ENCODE peak calls at places on chromosome 4, in four cellular contexts. Y, H, T and S are unnamed samples.

GRCh38 chr4:15234585-15235126 is 193.2 kb upstream of the C1QTNF7 start:
- DNase-seq in Y (no peak), H (no peak), T (no peak), S (no peak)

GRCh38 chr4:98574816-98575215 is 83.6 kb downstream of the TSPAN5 start:
- DNase-seq in Y (no peak), H (no peak), T (no peak), S (no peak)

GRCh38 chr4:96312049-96312685 is 472.3 kb downstream of the PDHA2 start:
- DNase-seq in Y (no peak), H (no peak), T (no peak), S (no peak)

GRCh38 chr4:54660591-54660990 is 2.8 kb downstream of the KIT start:
- DNase-seq in Y (no peak), H (no peak), T (no peak), S (no peak)

GRCh38 chr4:3440011-3440410 is 1.8 kb upstream of the HGFAC start:
- DNase-seq in Y (no peak), H (no peak), T (no peak), S (no peak)

GRCh38 chr4:118716304-118716703 is 31.1 kb downstream of the METTL14 start:
- DNase-seq in Y (no peak), H (no peak), T (no peak), S (no peak)

GRCh38 chr4:87196146-87196545 is 24.3 kb downstream of the KLHL8 start:
- DNase-seq in Y (no peak), H (no peak), T (no peak), S (no peak)

GRCh38 chr4:145920205-145920604 is 18.4 kb downstream of the ZNF827 start:
- DNase-seq in Y (no peak), H (peak; percentile 59), T (no peak), S (no peak)

GRCh38 chr4:2868840-2869487 is 25.3 kb downstream of the ADD1 start:
- DNase-seq in Y (no peak), H (no peak), T (no peak), S (no peak)

GRCh38 chr4:112411781-112412281 is 104.1 kb downstream of the NEUROG2 start:
- DNase-seq in Y (no peak), H (peak; percentile 43), T (no peak), S (no peak)

GRCh38 chr4:53514509-53514908 is 76.8 kb downstream of the LNX1 start:
- DNase-seq in Y (no peak), H (no peak), T (no peak), S (no peak)

GRCh38 chr4:76716658-76717057 is 181.3 kb downstream of the SOWAHB start:
- DNase-seq in Y (no peak), H (no peak), T (no peak), S (no peak)

GRCh38 chr4:69860007-69860406 is at the start of gene SULT1E1:
- DNase-seq in Y (no peak), H (no peak), T (no peak), S (no peak)

GRCh38 chr4:186078977-186079697 is 10.2 kb downstream of the TLR3 start:
- DNase-seq in Y (no peak), H (no peak), T (peak; percentile 44), S (no peak)

GRCh38 chr4:140637836-140638235 is 69.1 kb upstream of the UCP1 start:
- DNase-seq in Y (no peak), H (no peak), T (no peak), S (peak; percentile 35)

GRCh38 chr4:15649914-15650545 is 5.1 kb downstream of the FBXL5 start:
- DNase-seq in Y (no peak), H (no peak), T (peak; percentile 20), S (peak; percentile 29)

GRCh38 chr4:10069065-10069626 is 47.5 kb downstream of the WDR1 start:
- DNase-seq in Y (no peak), H (no peak), T (no peak), S (no peak)

GRCh38 chr4:10074076-10074766 is 42.4 kb downstream of the WDR1 start:
- DNase-seq in Y (no peak), H (no peak), T (no peak), S (no peak)

GRCh38 chr4:10074767-10075105 is 41.9 kb downstream of the WDR1 start:
- DNase-seq in Y (peak; percentile 4), H (no peak), T (no peak), S (no peak)

GRCh38 chr4:10075158-10075863 is 41.3 kb downstream of the WDR1 start:
- DNase-seq in Y (no peak), H (no peak), T (no peak), S (no peak)

GRCh38 chr4:10072420-10073017 is 44.1 kb downstream of the WDR1 start:
- DNase-seq in Y (no peak), H (no peak), T (no peak), S (no peak)
- TF ChIP-seq POLR2A in Y (peak; percentile 61), H (no peak), T (no peak), S (no peak)

GRCh38 chr4:41611881-41612871 is 74.2 kb downstream of the LIMCH1 start:
- DNase-seq in Y (no peak), H (peak; percentile 73), T (peak; percentile 47), S (peak; percentile 51)
- TF ChIP-seq POLR2AphosphoS5 in Y (no peak), H (no peak), T (peak; percentile 45), S (no peak)

GRCh38 chr4:56978750-56979303 is at the start of gene POLR2B:
- DNase-seq in Y (peak; percentile 58), H (peak; percentile 85), T (peak; percentile 89), S (peak; percentile 96)

GRCh38 chr4:56981795-56982201 is 3.1 kb downstream of the POLR2B start:
- DNase-seq in Y (no peak), H (no peak), T (no peak), S (no peak)

GRCh38 chr4:56976878-56977320 is 507 bp downstream of the NOA1 start:
- DNase-seq in Y (peak; percentile 44), H (no peak), T (peak; percentile 69), S (peak; percentile 76)

GRCh38 chr4:56977321-56978012 is at the start of gene NOA1:
- DNase-seq in Y (peak; percentile 87), H (peak; percentile 98), T (peak; percentile 98), S (peak; percentile 99)

DNA sequence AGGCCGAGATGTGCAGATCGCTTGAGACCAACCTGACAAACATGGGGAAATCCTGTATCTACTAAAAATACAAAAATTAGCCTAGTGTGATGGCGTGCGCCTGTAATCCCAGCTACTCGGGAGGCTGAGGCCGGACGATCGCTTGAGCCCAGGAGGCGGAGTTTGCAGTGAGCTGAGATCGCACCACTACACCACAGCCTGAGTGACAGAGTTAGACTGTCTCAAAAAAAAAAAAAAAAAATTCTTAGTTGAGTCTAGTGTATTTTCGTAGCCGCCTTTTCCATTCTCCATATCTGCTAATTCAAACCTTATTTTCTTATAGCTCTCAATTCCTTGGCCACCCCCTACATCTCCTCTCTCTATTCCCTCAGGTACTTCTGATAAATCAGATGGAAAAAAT is 978 bp downstream of the POLR2B start:
- DNase-seq in Y (no peak), H (no peak), T (no peak), S (peak; percentile 31)
- TF ChIP-seq POLR2A in Y (no peak), H (no peak), T (no peak), S (no peak)

GRCh38 chr4:26475716-26476115 is 14.6 kb downstream of the CCKAR start:
- DNase-seq in Y (no peak), H (no peak), T (no peak), S (no peak)

GRCh38 chr4:26478330-26478729 is 12.0 kb downstream of the CCKAR start:
- DNase-seq in Y (no peak), H (no peak), T (no peak), S (no peak)

GRCh38 chr4:26474551-26474950 is 15.7 kb downstream of the CCKAR start:
- DNase-seq in Y (no peak), H (no peak), T (no peak), S (no peak)

GRCh38 chr4:26476545-26476944 is 13.7 kb downstream of the CCKAR start:
- DNase-seq in Y (no peak), H (no peak), T (no peak), S (no peak)

GRCh38 chr4:26473893-26474292 is 16.4 kb downstream of the CCKAR start:
- DNase-seq in Y (no peak), H (no peak), T (no peak), S (no peak)
- TF ChIP-seq POLR2AphosphoS5 in Y (no peak), H (no peak), T (no peak), S (no peak)

GRCh38 chr4:152777488-152777887 is 2.0 kb downstream of the TIGD4 start:
- DNase-seq in Y (no peak), H (no peak), T (no peak), S (no peak)
- TF ChIP-seq POLR2A in Y (no peak), H (no peak), T (no peak), S (no peak)

DNA sequence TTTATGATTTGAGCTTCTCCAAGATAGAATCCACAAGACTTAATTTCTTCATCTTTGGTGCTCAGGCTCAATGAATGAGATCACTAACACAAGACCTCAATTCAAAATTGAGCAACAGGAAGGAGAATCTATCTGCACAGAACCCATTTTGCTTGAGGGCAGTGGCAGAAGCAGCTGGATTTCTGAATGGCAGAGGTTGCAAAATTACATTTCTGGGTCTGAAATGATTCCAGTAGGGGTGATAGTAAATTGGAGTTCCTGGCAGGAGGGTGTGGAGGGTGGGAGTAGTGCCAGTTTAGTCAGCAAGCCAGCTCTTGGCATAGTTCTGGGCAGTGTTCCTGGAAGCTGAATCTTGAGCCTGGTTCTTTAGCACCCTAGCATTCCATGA is 281.1 kb downstream of the SLC7A11 start:
- DNase-seq in Y (no peak), H (peak; percentile 81), T (peak; percentile 77), S (no peak)
- TF ChIP-seq POLR2AphosphoS5 in Y (no peak), H (peak; percentile 35), T (peak; percentile 58), S (no peak)

DNA sequence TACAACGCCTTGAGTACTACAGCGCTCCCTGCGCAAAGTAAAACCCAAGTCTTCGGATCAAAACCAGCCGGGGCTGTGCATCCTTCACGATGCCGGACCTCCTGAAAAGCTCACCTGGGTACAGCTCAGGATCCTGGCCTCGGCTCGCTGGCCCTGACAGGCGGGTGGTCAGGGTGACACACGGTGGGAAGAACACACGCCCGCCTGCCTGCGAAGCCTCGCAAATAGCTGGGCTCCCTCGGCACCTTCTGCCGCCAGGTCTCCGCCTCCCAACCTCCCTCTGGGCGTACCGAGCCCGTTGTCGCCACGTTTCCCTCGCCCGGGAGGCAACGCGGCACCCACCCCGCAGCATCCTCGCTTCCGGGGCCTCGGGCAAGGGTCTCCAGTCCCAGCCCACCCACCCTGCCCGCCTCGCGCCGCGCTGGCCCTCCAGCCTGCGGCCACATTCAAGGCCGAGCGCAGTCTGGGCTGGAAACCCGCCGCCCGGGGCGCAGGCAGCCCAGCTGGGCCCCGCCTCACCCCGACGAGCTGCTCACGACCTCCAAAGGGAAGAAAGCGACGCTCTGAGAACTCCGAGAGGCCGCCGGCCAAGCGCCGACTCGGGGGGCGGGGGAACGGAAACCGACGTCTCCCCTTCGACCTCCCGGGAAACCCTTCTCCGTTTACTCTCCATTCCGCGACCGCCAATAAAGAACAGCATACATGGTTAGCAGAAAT is 542 bp downstream of the PPM1K start:
- DNase-seq in Y (peak; percentile 35), H (peak; percentile 52), T (peak; percentile 53), S (peak; percentile 61)
- TF ChIP-seq POLR2A in Y (no peak), H (no peak), T (peak; percentile 35), S (no peak)